ENCODE peak calls at places on chromosomes 4 and X, in eight cellular contexts. One of them, this sample, is unnamed.
A peak's percentile ranks its signal among the peaks of the same experiment; 100 is the strongest.

GRCh38 chr4:40736910-40737309 is 12.8 kb upstream of the NSUN7 start:
- DNase-seq in SW 1271: peak; percentile 42
- DNase-seq in stomach: no peak
- DNase-seq in progenitor cell of endocrine pancreas: no peak
- DNase-seq in activated gamma-delta T cell treated with Interleukin-2 at 50 U/mL for 16 hours: no peak
- DNase-seq in T-helper 2 cell: no peak
- DNase-seq in foreskin fibroblast: no peak
- DNase-seq in brain pericyte: no peak
- DNase-seq in this sample: no peak

GRCh38 chr4:151744614-151745013 is 16.2 kb downstream of the GATB start:
- DNase-seq in SW 1271: peak; percentile 79
- DNase-seq in stomach: no peak
- DNase-seq in progenitor cell of endocrine pancreas: no peak
- DNase-seq in activated gamma-delta T cell treated with Interleukin-2 at 50 U/mL for 16 hours: no peak
- DNase-seq in T-helper 2 cell: no peak
- DNase-seq in foreskin fibroblast: peak; percentile 89
- DNase-seq in brain pericyte: no peak
- DNase-seq in this sample: peak; percentile 71

GRCh38 chrX:110026099-110026844 is 23.4 kb downstream of the TMEM164 start:
- DNase-seq in SW 1271: no peak
- DNase-seq in stomach: peak; percentile 38
- DNase-seq in progenitor cell of endocrine pancreas: no peak
- DNase-seq in activated gamma-delta T cell treated with Interleukin-2 at 50 U/mL for 16 hours: no peak
- DNase-seq in T-helper 2 cell: no peak
- DNase-seq in foreskin fibroblast: no peak
- DNase-seq in brain pericyte: no peak
- DNase-seq in this sample: peak; percentile 44

GRCh38 chr4:88582493-88582892 is 9.8 kb upstream of the HERC3 start:
- DNase-seq in SW 1271: no peak
- DNase-seq in stomach: no peak
- DNase-seq in progenitor cell of endocrine pancreas: no peak
- DNase-seq in activated gamma-delta T cell treated with Interleukin-2 at 50 U/mL for 16 hours: no peak
- DNase-seq in T-helper 2 cell: no peak
- DNase-seq in foreskin fibroblast: no peak
- DNase-seq in brain pericyte: no peak
- DNase-seq in this sample: no peak

GRCh38 chr4:2943364-2944090 is 19.7 kb downstream of the NOP14 start:
- DNase-seq in SW 1271: no peak
- DNase-seq in stomach: no peak
- DNase-seq in progenitor cell of endocrine pancreas: no peak
- DNase-seq in activated gamma-delta T cell treated with Interleukin-2 at 50 U/mL for 16 hours: no peak
- DNase-seq in T-helper 2 cell: no peak
- DNase-seq in foreskin fibroblast: no peak
- DNase-seq in brain pericyte: no peak
- DNase-seq in this sample: no peak

GRCh38 chrX:154603438-154604430 is 15.3 kb downstream of the CTAG1B start:
- DNase-seq in SW 1271: peak; percentile 86
- DNase-seq in stomach: no peak
- DNase-seq in progenitor cell of endocrine pancreas: no peak
- DNase-seq in activated gamma-delta T cell treated with Interleukin-2 at 50 U/mL for 16 hours: no peak
- DNase-seq in T-helper 2 cell: no peak
- DNase-seq in foreskin fibroblast: peak; percentile 53
- DNase-seq in brain pericyte: no peak
- DNase-seq in this sample: no peak

GRCh38 chr4:63728480-63729177 is 680.6 kb downstream of the TECRL start:
- DNase-seq in SW 1271: no peak
- DNase-seq in stomach: no peak
- DNase-seq in progenitor cell of endocrine pancreas: no peak
- DNase-seq in activated gamma-delta T cell treated with Interleukin-2 at 50 U/mL for 16 hours: no peak
- DNase-seq in T-helper 2 cell: no peak
- DNase-seq in foreskin fibroblast: no peak
- DNase-seq in brain pericyte: no peak
- DNase-seq in this sample: no peak

GRCh38 chrX:149648932-149649331 is 17.3 kb upstream of the TMEM185A start:
- DNase-seq in SW 1271: no peak
- DNase-seq in stomach: no peak
- DNase-seq in progenitor cell of endocrine pancreas: no peak
- DNase-seq in activated gamma-delta T cell treated with Interleukin-2 at 50 U/mL for 16 hours: no peak
- DNase-seq in T-helper 2 cell: no peak
- DNase-seq in foreskin fibroblast: no peak
- DNase-seq in brain pericyte: no peak
- DNase-seq in this sample: no peak

GRCh38 chrX:70183091-70183490 is 5.8 kb downstream of the DGAT2L6 start:
- DNase-seq in SW 1271: no peak
- DNase-seq in stomach: no peak
- DNase-seq in progenitor cell of endocrine pancreas: no peak
- DNase-seq in activated gamma-delta T cell treated with Interleukin-2 at 50 U/mL for 16 hours: no peak
- DNase-seq in T-helper 2 cell: no peak
- DNase-seq in foreskin fibroblast: no peak
- DNase-seq in brain pericyte: no peak
- DNase-seq in this sample: no peak

GRCh38 chr4:188976644-188977115 is 837.4 kb downstream of the TRIML1 start:
- DNase-seq in SW 1271: no peak
- DNase-seq in stomach: no peak
- DNase-seq in progenitor cell of endocrine pancreas: no peak
- DNase-seq in activated gamma-delta T cell treated with Interleukin-2 at 50 U/mL for 16 hours: no peak
- DNase-seq in T-helper 2 cell: no peak
- DNase-seq in foreskin fibroblast: peak; percentile 32
- DNase-seq in brain pericyte: peak; percentile 41
- DNase-seq in this sample: no peak

GRCh38 chr4:98448923-98449322 is 187.7 kb downstream of the RAP1GDS1 start:
- DNase-seq in SW 1271: no peak
- DNase-seq in stomach: no peak
- DNase-seq in progenitor cell of endocrine pancreas: no peak
- DNase-seq in activated gamma-delta T cell treated with Interleukin-2 at 50 U/mL for 16 hours: peak; percentile 29
- DNase-seq in T-helper 2 cell: no peak
- DNase-seq in foreskin fibroblast: no peak
- DNase-seq in brain pericyte: no peak
- DNase-seq in this sample: no peak

GRCh38 chr4:6727081-6727942 is 11.3 kb downstream of the BLOC1S4 start:
- DNase-seq in SW 1271: no peak
- DNase-seq in stomach: no peak
- DNase-seq in progenitor cell of endocrine pancreas: no peak
- DNase-seq in activated gamma-delta T cell treated with Interleukin-2 at 50 U/mL for 16 hours: no peak
- DNase-seq in T-helper 2 cell: no peak
- DNase-seq in foreskin fibroblast: peak; percentile 41
- DNase-seq in brain pericyte: peak; percentile 90
- DNase-seq in this sample: no peak

GRCh38 chr4:165965503-165965902 is 92.5 kb downstream of the TLL1 start:
- DNase-seq in SW 1271: no peak
- DNase-seq in stomach: no peak
- DNase-seq in progenitor cell of endocrine pancreas: no peak
- DNase-seq in activated gamma-delta T cell treated with Interleukin-2 at 50 U/mL for 16 hours: no peak
- DNase-seq in T-helper 2 cell: no peak
- DNase-seq in foreskin fibroblast: no peak
- DNase-seq in brain pericyte: no peak
- DNase-seq in this sample: peak; percentile 75

GRCh38 chr4:4446434-4446833 is 59.5 kb downstream of the NSG1 start:
- DNase-seq in SW 1271: no peak
- DNase-seq in stomach: no peak
- DNase-seq in progenitor cell of endocrine pancreas: no peak
- DNase-seq in activated gamma-delta T cell treated with Interleukin-2 at 50 U/mL for 16 hours: no peak
- DNase-seq in T-helper 2 cell: no peak
- DNase-seq in foreskin fibroblast: no peak
- DNase-seq in brain pericyte: no peak
- DNase-seq in this sample: no peak

GRCh38 chr4:66750273-66750672 is 795.0 kb downstream of the CENPC start:
- DNase-seq in SW 1271: no peak
- DNase-seq in stomach: no peak
- DNase-seq in progenitor cell of endocrine pancreas: no peak
- DNase-seq in activated gamma-delta T cell treated with Interleukin-2 at 50 U/mL for 16 hours: no peak
- DNase-seq in T-helper 2 cell: no peak
- DNase-seq in foreskin fibroblast: no peak
- DNase-seq in brain pericyte: no peak
- DNase-seq in this sample: no peak

GRCh38 chr4:95637047-95637600 is 88.4 kb upstream of the UNC5C start:
- DNase-seq in SW 1271: no peak
- DNase-seq in stomach: no peak
- DNase-seq in progenitor cell of endocrine pancreas: no peak
- DNase-seq in activated gamma-delta T cell treated with Interleukin-2 at 50 U/mL for 16 hours: no peak
- DNase-seq in T-helper 2 cell: no peak
- DNase-seq in foreskin fibroblast: no peak
- DNase-seq in brain pericyte: no peak
- DNase-seq in this sample: no peak

GRCh38 chr4:159191989-159192388 is 89.1 kb downstream of the RAPGEF2 start:
- DNase-seq in SW 1271: peak; percentile 31
- DNase-seq in stomach: no peak
- DNase-seq in progenitor cell of endocrine pancreas: no peak
- DNase-seq in activated gamma-delta T cell treated with Interleukin-2 at 50 U/mL for 16 hours: no peak
- DNase-seq in T-helper 2 cell: no peak
- DNase-seq in foreskin fibroblast: peak; percentile 34
- DNase-seq in brain pericyte: no peak
- DNase-seq in this sample: peak; percentile 38

GRCh38 chrX:118632862-118633261 is 94.5 kb upstream of the IL13RA1 start:
- DNase-seq in SW 1271: no peak
- DNase-seq in stomach: no peak
- DNase-seq in progenitor cell of endocrine pancreas: no peak
- DNase-seq in activated gamma-delta T cell treated with Interleukin-2 at 50 U/mL for 16 hours: no peak
- DNase-seq in T-helper 2 cell: no peak
- DNase-seq in foreskin fibroblast: no peak
- DNase-seq in brain pericyte: no peak
- DNase-seq in this sample: no peak